ENCODE peak calls at places on chromosomes 5 and 9, in six cellular contexts. D, H, O, Q, Y and L are unnamed samples. For H3K36me3, the result is how much of the 10 kb centered on the place peaks cover.

GRCh38 chr5:114237766-114238165 is 124.1 kb upstream of the KCNN2 start:
- DNase-seq in D (no peak), H (no peak), O (no peak), Q (no peak), Y (peak), L (no peak)

GRCh38 chr5:147805030-147805454 is 22.5 kb upstream of the JAKMIP2 start:
- DNase-seq in D (peak), H (no peak), O (no peak), Q (no peak), Y (no peak), L (no peak)

GRCh38 chr9:98866435-98867108 is 59.1 kb downstream of the GALNT12 start:
- DNase-seq in D (no peak), H (no peak), O (no peak), Q (no peak), Y (no peak), L (no peak)

GRCh38 chr9:34377402-34377741 is 674 bp upstream of the MYORG start:
- DNase-seq in D (peak), H (no peak), O (peak), Q (no peak), Y (no peak), L (no peak)

GRCh38 chr9:117191504-117192375 is 223.1 kb downstream of the ASTN2 start:
- DNase-seq in D (no peak), H (no peak), O (no peak), Q (no peak), Y (no peak), L (no peak)

GRCh38 chr5:105504-106080 is 13.6 kb downstream of the PLEKHG4B start:
- DNase-seq in D (no peak), H (no peak), O (no peak), Q (no peak), Y (no peak), L (no peak)

GRCh38 chr9:105457560-105458294 is 9.9 kb downstream of the FSD1L start:
- DNase-seq in D (no peak), H (no peak), O (no peak), Q (no peak), Y (no peak), L (no peak)

GRCh38 chr5:53991942-53992341 is 318.4 kb downstream of the ARL15 start:
- DNase-seq in D (no peak), H (no peak), O (no peak), Q (no peak), Y (no peak), L (no peak)

GRCh38 chr5:83554133-83554532 is 82.6 kb downstream of the VCAN start:
- DNase-seq in D (no peak), H (no peak), O (no peak), Q (no peak), Y (no peak), L (no peak)
- H3K36me3 ChIP-seq in D (under half), H (under half), O (under half), Q (half or more), Y (under half), L (under half)

GRCh38 chr9:120477534-120478001 is 102.4 kb downstream of the CDK5RAP2 start:
- DNase-seq in D (peak), H (peak), O (no peak), Q (peak), Y (peak), L (peak)
- TF ChIP-seq POLR2AphosphoS5 in D (no peak), H (no peak), O (no peak), Q (no peak), Y (no peak), L (no peak)

GRCh38 chr5:179596421-179596820 is 27.1 kb downstream of the HNRNPH1 start:
- DNase-seq in D (no peak), H (no peak), O (no peak), Q (no peak), Y (no peak), L (no peak)
- H3K36me3 ChIP-seq in D (under half), H (half or more), O (under half), Q (half or more), Y (under half), L (under half)

GRCh38 chr5:102627311-102627710 is 127.8 kb upstream of the PAM start:
- DNase-seq in D (no peak), H (no peak), O (no peak), Q (no peak), Y (no peak), L (no peak)
- TF ChIP-seq POLR2AphosphoS5 in D (no peak), H (no peak), O (no peak), Q (no peak), Y (no peak), L (no peak)

GRCh38 chr5:5318426-5319205 is 103.9 kb upstream of the ICE1 start:
- DNase-seq in D (no peak), H (no peak), O (no peak), Q (no peak), Y (no peak), L (no peak)
- H3K36me3 ChIP-seq in D (under half), H (under half), O (under half), Q (under half), Y (under half), L (under half)

GRCh38 chr9:14311940-14312572 is 1.9 kb downstream of the NFIB start:
- DNase-seq in D (no peak), H (no peak), O (no peak), Q (no peak), Y (no peak), L (no peak)

GRCh38 chr9:14314424-14314928 is 535 bp upstream of the NFIB start:
- DNase-seq in D (peak), H (peak), O (peak), Q (no peak), Y (peak), L (no peak)

GRCh38 chr9:14312721-14313377 is 1.1 kb downstream of the NFIB start:
- DNase-seq in D (peak), H (no peak), O (peak), Q (no peak), Y (no peak), L (no peak)

GRCh38 chr9:14313951-14314423 is at the start of gene NFIB:
- DNase-seq in D (peak), H (peak), O (no peak), Q (no peak), Y (no peak), L (no peak)

DNA sequence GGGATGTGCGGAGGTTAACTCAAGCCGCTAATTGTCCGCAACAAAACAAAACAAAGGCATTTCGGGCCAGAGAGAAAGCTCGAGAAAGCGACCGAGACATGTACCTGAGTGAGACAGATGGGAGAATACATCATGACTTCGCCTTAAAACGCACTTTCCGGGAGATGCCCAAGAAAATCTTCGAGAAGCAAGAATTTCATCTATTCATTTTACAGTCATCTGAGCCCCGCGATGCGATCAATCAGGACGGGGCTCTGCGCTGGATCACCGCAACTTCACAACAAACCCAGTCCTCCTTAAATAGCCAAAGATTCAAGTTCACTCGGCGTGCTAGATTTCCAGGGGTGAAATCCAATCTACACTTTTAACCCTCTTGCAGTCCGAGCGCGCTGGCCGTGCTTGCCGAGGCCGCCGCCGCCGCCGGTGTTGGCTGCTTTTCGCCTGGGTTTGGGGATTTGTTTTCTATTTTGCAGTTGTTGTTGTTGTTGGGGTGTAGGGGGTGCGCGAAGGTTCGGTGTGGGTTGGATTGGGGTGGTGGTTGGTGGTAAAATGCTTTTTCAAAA is 482 bp downstream of the NFIB start:
- DNase-seq in D (peak), H (no peak), O (no peak), Q (no peak), Y (no peak), L (no peak)
- TF ChIP-seq POLR2AphosphoS5 in D (no peak), H (no peak), O (no peak), Q (no peak), Y (no peak), L (no peak)

DNA sequence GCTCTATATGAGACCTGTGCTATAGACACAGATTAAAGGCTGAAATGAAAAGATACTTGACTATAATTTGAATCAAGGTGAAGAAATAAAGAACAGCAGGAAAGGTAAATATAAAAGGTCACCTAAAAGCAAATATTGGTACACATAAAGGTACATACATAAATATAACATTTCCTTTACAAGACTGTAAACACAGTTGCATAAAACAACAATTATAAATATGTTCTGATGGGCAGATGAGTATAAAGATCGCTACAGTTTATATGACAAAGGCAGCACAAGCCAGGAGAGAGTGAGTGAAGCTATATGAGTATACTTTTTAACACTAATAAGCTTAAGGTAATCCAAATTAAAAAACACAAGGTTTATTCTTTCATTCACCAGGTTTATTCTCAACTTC is 114.5 kb downstream of the OXCT1 start:
- DNase-seq in D (no peak), H (no peak), O (no peak), Q (no peak), Y (no peak), L (no peak)
- H3K36me3 ChIP-seq in D (under half), H (under half), O (under half), Q (under half), Y (under half), L (under half)

GRCh38 chr9:83960991-83961390 is 19.0 kb downstream of the HNRNPK start:
- DNase-seq in D (no peak), H (no peak), O (no peak), Q (no peak), Y (no peak), L (no peak)

GRCh38 chr9:83962165-83962564 is 17.9 kb downstream of the HNRNPK start:
- DNase-seq in D (no peak), H (no peak), O (no peak), Q (no peak), Y (no peak), L (no peak)

GRCh38 chr9:83956288-83957028 is 23.6 kb downstream of the HNRNPK start:
- DNase-seq in D (peak), H (peak), O (peak), Q (no peak), Y (no peak), L (no peak)

GRCh38 chr9:83957029-83957513 is 22.9 kb downstream of the HNRNPK start:
- DNase-seq in D (peak), H (no peak), O (no peak), Q (no peak), Y (no peak), L (no peak)

GRCh38 chr9:83959061-83959460 is 21.0 kb downstream of the HNRNPK start:
- DNase-seq in D (no peak), H (no peak), O (no peak), Q (no peak), Y (no peak), L (no peak)
- TF ChIP-seq POLR2AphosphoS5 in D (no peak), H (no peak), O (no peak), Q (no peak), Y (no peak), L (no peak)